ENCODE peak calls at places on chromosomes 2 and 18, in five cellular contexts. J is Peyer's patch; E is stimulated activated naive B cell treated with anti-CD40 and anti-IgM and Interleukin-4, amounts not matched to agents 10 μg/mL and 1 μg/mL and 100 μg/mL, for 72 hours; B is activated T-cell treated with anti-CD3 and anti-CD28 coated beads for 1 hour; A is upper lobe of right lung. D is an unnamed sample.

GRCh38 chr2:120177011-120177621 is 46.1 kb downstream of the TMEM185B start:
- DNase-seq in J (peak; percentile 89), E (peak; percentile 84), B (peak; percentile 66), A (peak; percentile 78), D (no peak)

GRCh38 chr18:30748541-30748940 is 294.0 kb downstream of the DSC3 start:
- DNase-seq in J (no peak), E (no peak), B (no peak), A (no peak), D (no peak)

GRCh38 chr2:182642328-182642727 is 73.7 kb upstream of the DNAJC10 start:
- DNase-seq in J (peak; percentile 77), E (peak; percentile 26), B (no peak), A (peak; percentile 80), D (peak; percentile 60)

GRCh38 chr2:127414855-127415592 is 3.2 kb upstream of the PROC start:
- DNase-seq in J (no peak), E (no peak), B (no peak), A (no peak), D (no peak)

GRCh38 chr2:20796374-20796791 is 26.5 kb downstream of the LDAH start:
- DNase-seq in J (no peak), E (no peak), B (no peak), A (no peak), D (peak; percentile 22)

GRCh38 chr2:190359896-190360376 is 16.5 kb downstream of the INPP1 start:
- DNase-seq in J (peak; percentile 65), E (peak; percentile 15), B (peak; percentile 8), A (no peak), D (peak; percentile 63)

GRCh38 chr2:131077182-131077846 is 15.9 kb downstream of the FAM168B start:
- DNase-seq in J (no peak), E (no peak), B (no peak), A (no peak), D (no peak)

GRCh38 chr2:217142649-217143266 is 282.9 kb upstream of the TNP1 start:
- DNase-seq in J (no peak), E (no peak), B (no peak), A (no peak), D (peak; percentile 38)

GRCh38 chr2:85174943-85175342 is 41.8 kb downstream of the TCF7L1 start:
- DNase-seq in J (no peak), E (no peak), B (no peak), A (peak; percentile 33), D (no peak)

GRCh38 chr2:179129574-179130238 is 79.8 kb upstream of the CCDC141 start:
- DNase-seq in J (no peak), E (no peak), B (no peak), A (no peak), D (peak; percentile 6)

GRCh38 chr2:205967391-205968075 is 118.4 kb downstream of the INO80D start:
- DNase-seq in J (no peak), E (no peak), B (no peak), A (no peak), D (peak; percentile 26)

GRCh38 chr2:239186516-239186915 is 214.3 kb downstream of the HDAC4 start:
- DNase-seq in J (no peak), E (no peak), B (no peak), A (peak; percentile 28), D (no peak)

GRCh38 chr2:47652041-47652713 is 130.8 kb upstream of the MSH6 start:
- DNase-seq in J (no peak), E (no peak), B (no peak), A (peak; percentile 37), D (no peak)

GRCh38 chr18:57906852-57907251 is 103.7 kb upstream of the ATP8B1 start:
- DNase-seq in J (no peak), E (no peak), B (no peak), A (no peak), D (no peak)

GRCh38 chr2:66082576-66082975 is 352.3 kb upstream of the MEIS1 start:
- DNase-seq in J (no peak), E (no peak), B (no peak), A (no peak), D (no peak)

D was measured in EL.